ENCODE peak calls at places on chromosome 10, in six cellular contexts. A is cardiac muscle cell, B is BJ, K is GM12865, W is hepatocyte, S is mammary epithelial cell. T is an unnamed sample.

GRCh38 chr10:23918839-23919238 is 290.1 kb upstream of the KIAA1217 start:
- DNase-seq in A (no peak), B (no peak), K (peak), W (peak), S (peak), T (no peak)

GRCh38 chr10:100306861-100307260 is 20.4 kb upstream of the BLOC1S2 start:
- DNase-seq in A (no peak), B (no peak), K (no peak), W (no peak), S (no peak), T (no peak)

GRCh38 chr10:5741276-5741675 is 56.6 kb downstream of the TASOR2 start:
- DNase-seq in A (no peak), B (no peak), K (no peak), W (no peak), S (no peak), T (no peak)

GRCh38 chr10:124738441-124738840 is 5.7 kb downstream of the FAM53B start:
- DNase-seq in A (no peak), B (no peak), K (no peak), W (peak), S (no peak), T (no peak)

GRCh38 chr10:118916777-118917176 is 112.7 kb upstream of the NANOS1 start:
- DNase-seq in A (no peak), B (no peak), K (no peak), W (no peak), S (no peak), T (no peak)

GRCh38 chr10:26869528-26869927 is 8.8 kb upstream of the ABI1 start:
- DNase-seq in A (peak), B (no peak), K (no peak), W (no peak), S (peak), T (no peak)

GRCh38 chr10:82668266-82668665 is 793.3 kb downstream of the NRG3 start:
- DNase-seq in A (peak), B (no peak), K (no peak), W (no peak), S (no peak), T (no peak)

GRCh38 chr10:398954-399353 is 263.7 kb downstream of the ZMYND11 start:
- DNase-seq in A (no peak), B (no peak), K (no peak), W (no peak), S (no peak), T (no peak)

GRCh38 chr10:47406870-47407648 is 23.0 kb upstream of the ZNF488 start:
- DNase-seq in A (peak), B (peak), K (no peak), W (peak), S (peak), T (no peak)

GRCh38 chr10:99582255-99582770 is 37.9 kb downstream of the SLC25A28 start:
- DNase-seq in A (no peak), B (no peak), K (no peak), W (no peak), S (no peak), T (no peak)

GRCh38 chr10:98361636-98362035 is 53.3 kb downstream of the PYROXD2 start:
- DNase-seq in A (no peak), B (no peak), K (no peak), W (no peak), S (no peak), T (no peak)

GRCh38 chr10:3902054-3902808 is 117.2 kb upstream of the KLF6 start:
- DNase-seq in A (peak), B (no peak), K (peak), W (peak), S (no peak), T (no peak)

GRCh38 chr10:22268503-22268902 is 47.7 kb upstream of the COMMD3 start:
- DNase-seq in A (no peak), B (no peak), K (no peak), W (no peak), S (no peak), T (no peak)

GRCh38 chr10:7520496-7521485 is 110.0 kb upstream of the SFMBT2 start:
- DNase-seq in A (no peak), B (no peak), K (peak), W (no peak), S (no peak), T (no peak)

GRCh38 chr10:67837519-67838314 is at the start of gene DNAJC12:
- DNase-seq in A (peak), B (no peak), K (peak), W (peak), S (no peak), T (peak)
- H3K4me3 ChIP-seq in A (peak), B (no peak), K (no peak), W (peak), S (no peak), T (peak)

GRCh38 chr10:60254776-60255175 is 134.9 kb downstream of the ANK3 start:
- DNase-seq in A (no peak), B (no peak), K (no peak), W (no peak), S (no peak), T (no peak)

GRCh38 chr10:60257767-60258428 is 131.8 kb downstream of the ANK3 start:
- DNase-seq in A (no peak), B (no peak), K (no peak), W (peak), S (no peak), T (no peak)

GRCh38 chr10:60258429-60258797 is 131.3 kb downstream of the ANK3 start:
- DNase-seq in A (no peak), B (no peak), K (no peak), W (no peak), S (no peak), T (peak)

GRCh38 chr10:60253490-60253889 is 136.2 kb downstream of the ANK3 start:
- DNase-seq in A (no peak), B (no peak), K (no peak), W (no peak), S (no peak), T (no peak)

GRCh38 chr10:60252688-60253087 is 137.0 kb downstream of the ANK3 start:
- DNase-seq in A (no peak), B (no peak), K (no peak), W (no peak), S (no peak), T (no peak)
- TF ChIP-seq CTCF in A (no peak), B (no peak), K (no peak), W (no peak), S (no peak), T (no peak)

DNA sequence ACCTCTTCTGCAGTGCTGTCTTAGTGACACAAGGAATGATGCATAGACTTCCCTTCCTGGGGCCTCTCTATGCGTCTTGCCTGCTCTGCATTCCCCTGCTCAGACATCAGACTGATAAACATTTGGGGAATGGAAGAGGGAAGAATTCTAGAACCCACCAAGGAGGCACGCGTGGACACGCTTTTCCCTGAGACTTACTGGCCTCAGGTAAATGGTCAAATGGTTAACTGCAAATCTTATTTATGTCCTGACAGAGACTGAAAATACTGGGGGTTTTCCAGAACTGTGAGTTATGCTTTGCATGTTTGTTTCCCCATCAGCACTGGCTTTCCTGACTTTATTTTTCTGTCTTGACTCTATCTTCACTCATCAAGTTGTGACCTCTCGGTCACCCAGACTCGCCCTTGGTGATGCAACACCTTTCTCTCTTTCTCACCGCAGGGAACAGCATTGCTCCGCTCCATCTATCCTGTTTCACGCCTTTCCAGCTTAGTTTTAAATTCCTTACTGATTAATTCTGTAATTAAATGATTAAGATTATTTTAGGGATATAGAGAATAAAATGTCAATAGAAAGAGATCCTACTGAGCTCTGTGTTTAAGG is 286.0 kb upstream of the FZD8 start:
- DNase-seq in A (no peak), B (no peak), K (peak), W (no peak), S (peak), T (no peak)
- H3K4me3 ChIP-seq in A (no peak), B (no peak), K (no peak), W (no peak), S (no peak), T (no peak)

GRCh38 chr10:93742633-93743349 is 14.9 kb upstream of the LGI1 start:
- DNase-seq in A (peak), B (no peak), K (peak), W (no peak), S (no peak), T (no peak)

GRCh38 chr10:93749218-93749799 is 8.4 kb upstream of the LGI1 start:
- DNase-seq in A (no peak), B (no peak), K (no peak), W (peak), S (no peak), T (peak)

GRCh38 chr10:93751074-93751572 is 6.6 kb upstream of the LGI1 start:
- DNase-seq in A (no peak), B (no peak), K (no peak), W (no peak), S (no peak), T (no peak)

GRCh38 chr10:93745411-93746065 is 12.2 kb upstream of the LGI1 start:
- DNase-seq in A (peak), B (no peak), K (peak), W (no peak), S (no peak), T (no peak)

GRCh38 chr10:93746844-93747284 is 10.9 kb upstream of the LGI1 start:
- DNase-seq in A (peak), B (peak), K (peak), W (peak), S (peak), T (no peak)
- TF ChIP-seq CTCF in A (no peak), B (peak), K (peak), W (peak), S (peak), T (peak)

GRCh38 chr10:132066186-132066585 is 440 bp downstream of the JAKMIP3 start:
- DNase-seq in A (peak), B (no peak), K (no peak), W (no peak), S (peak), T (no peak)
- H3K4me3 ChIP-seq in A (no peak), B (peak), K (no peak), W (peak), S (peak), T (peak)

DNA sequence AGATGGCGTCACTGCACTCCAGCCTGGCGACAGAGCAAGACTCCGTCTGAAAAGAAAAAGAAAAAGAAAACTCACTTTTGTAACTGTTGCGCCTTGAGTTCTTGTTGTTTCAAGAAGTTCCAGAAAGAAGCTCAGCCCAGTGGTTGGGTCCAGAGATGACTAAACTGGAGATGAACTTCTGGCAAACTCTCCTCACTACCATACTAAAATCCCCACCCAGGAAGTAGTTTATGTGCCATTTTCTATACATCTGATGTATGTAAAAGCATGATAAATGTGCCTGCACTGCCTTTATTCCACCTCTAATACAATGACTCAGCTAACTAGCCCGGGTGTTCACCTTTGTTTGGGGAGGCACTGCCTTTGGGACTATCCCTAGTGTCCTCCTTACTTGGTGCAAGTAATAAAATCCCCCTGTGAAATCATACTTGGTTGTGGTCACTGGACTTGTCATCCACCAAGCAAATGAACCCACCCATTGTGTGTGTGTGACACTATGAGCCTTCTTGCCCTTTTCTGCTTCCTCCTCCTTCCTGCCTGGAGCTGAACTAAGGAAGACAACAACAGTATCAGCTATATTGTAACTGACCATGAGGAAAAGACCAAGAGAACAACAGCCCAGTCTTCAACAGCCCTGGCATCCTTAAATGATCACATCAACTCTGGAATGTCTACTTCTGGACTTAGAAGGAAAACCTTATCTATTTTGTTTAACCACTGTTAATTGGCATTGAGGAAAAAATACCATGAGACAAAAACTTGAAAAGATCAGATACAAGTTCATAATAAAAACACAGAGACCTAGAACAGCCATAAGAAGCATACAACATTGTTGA is 33.6 kb downstream of the JMJD1C start:
- DNase-seq in A (peak), B (no peak), K (peak), W (no peak), S (peak), T (no peak)
- TF ChIP-seq CTCF in A (no peak), B (no peak), K (no peak), W (no peak), S (no peak), T (no peak)

DNA sequence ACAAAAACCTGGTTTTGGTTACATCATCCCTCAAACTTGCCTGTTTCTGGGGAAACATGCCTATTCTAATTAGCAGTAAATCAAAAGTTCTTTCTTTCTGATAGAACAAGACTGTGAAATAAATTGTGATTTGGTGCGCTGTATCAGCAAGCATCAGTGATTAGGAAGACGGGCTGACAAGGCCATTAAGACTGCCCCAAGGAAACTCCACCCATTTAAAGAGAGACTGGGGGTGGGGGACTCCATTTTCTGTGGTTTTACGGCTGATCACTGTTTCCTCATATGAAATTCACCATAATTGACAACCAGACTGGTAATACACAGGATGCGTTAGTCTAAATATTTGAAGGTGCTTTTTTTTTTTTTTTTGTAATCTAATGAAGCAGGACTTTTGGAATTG is 68.7 kb downstream of the MBL2 start:
- DNase-seq in A (peak), B (no peak), K (peak), W (no peak), S (no peak), T (no peak)
- H3K4me3 ChIP-seq in A (no peak), B (no peak), K (no peak), W (no peak), S (no peak), T (no peak)

GRCh38 chr10:131312261-131312801 is 810 bp upstream of the TCERG1L start:
- DNase-seq in A (peak), B (no peak), K (no peak), W (peak), S (no peak), T (no peak)

GRCh38 chr10:131313377-131313776 is 1.9 kb upstream of the TCERG1L start:
- DNase-seq in A (no peak), B (no peak), K (no peak), W (no peak), S (no peak), T (no peak)

GRCh38 chr10:131310904-131311660 is 439 bp downstream of the TCERG1L start:
- DNase-seq in A (peak), B (no peak), K (no peak), W (peak), S (no peak), T (no peak)

GRCh38 chr10:131311661-131312260 is at the start of gene TCERG1L:
- DNase-seq in A (peak), B (no peak), K (no peak), W (peak), S (no peak), T (no peak)

DNA sequence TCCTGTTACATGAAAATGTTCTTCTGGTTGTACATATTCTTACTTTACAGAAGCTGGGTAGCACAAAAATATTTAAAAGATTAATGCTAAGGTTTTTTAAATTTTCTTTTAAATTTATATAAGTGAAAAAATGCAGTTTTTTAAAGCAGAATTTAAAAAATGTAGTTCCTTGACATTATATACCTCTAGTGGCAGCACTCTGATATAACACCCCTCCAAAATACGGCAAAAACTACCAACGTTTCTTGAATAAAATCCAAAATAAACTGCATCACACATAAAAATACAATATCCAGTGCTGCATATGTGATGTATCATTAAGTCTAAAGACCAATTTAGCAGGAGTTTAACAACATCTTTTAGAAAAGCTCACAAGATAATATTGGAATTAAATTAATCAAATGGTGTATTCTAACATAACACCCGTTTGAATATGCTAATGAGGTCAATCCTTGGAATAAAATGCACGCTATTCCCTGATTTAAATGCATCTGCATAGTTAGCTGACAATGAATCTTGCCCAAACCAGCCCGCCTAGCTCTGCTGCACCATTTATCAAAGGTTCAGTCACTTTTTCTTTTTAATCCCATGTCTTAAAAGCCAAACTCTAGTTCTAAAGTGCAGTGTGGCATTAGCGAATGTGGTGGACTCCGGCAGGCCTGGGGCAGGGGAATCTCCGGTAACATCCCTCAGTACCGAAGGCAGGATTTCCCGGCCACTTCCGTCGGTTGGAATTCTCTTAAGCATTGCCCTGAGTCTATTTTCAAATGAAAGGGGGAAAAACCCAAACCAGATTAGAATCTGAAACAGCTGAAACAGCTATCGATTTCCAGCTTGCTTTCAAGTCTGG is 1.2 kb downstream of the TCERG1L start:
- DNase-seq in A (peak), B (no peak), K (no peak), W (no peak), S (no peak), T (no peak)
- TF ChIP-seq CTCF in A (peak), B (peak), K (no peak), W (peak), S (peak), T (peak)